ENCODE peak calls at places on chromosomes 12 and 14, in eight cellular contexts. U is midbrain; Q is activated gamma-delta T cell treated with Interleukin-2 at 50 U/mL for 16 hours; T is fibroblast of lung; G is activated T-helper 1 cell treated with anti-CD3 and anti-CD28 coated beads, Interleukin-12 subunit alpha, Interleukin-12 subunit beta, Interleukin-2, Interleukin-4 antibody, amounts not matched to agents 30 ng/mL and 10 ng/mL and 1 ng/mL, durations not matched to agents 14 hours and 24 hours and 36 hours; O is left ventricle myocardium inferior; N is T-helper 1 cell; S is effector memory CD8-positive, alpha-beta T cell. C is an unnamed sample.

GRCh38 chr12:92363295-92364146 is 217.9 kb upstream of the BTG1 start:
- DNase-seq in O (peak), T (peak), G (no peak), N (peak), Q (peak), S (peak), U (peak), C (peak)

GRCh38 chr12:95336387-95337067 is 118.9 kb downstream of the VEZT start:
- DNase-seq in S (no peak), N (no peak), U (peak), G (no peak), Q (no peak), T (peak), O (peak), C (no peak)

GRCh38 chr14:100786131-100786530 is 39.8 kb upstream of the MEG3 start:
- DNase-seq in N (no peak), T (no peak), U (peak), Q (no peak), S (no peak), O (no peak), G (no peak), C (no peak)

GRCh38 chr14:95495538-95496025 is 20.9 kb downstream of the SYNE3 start:
- DNase-seq in N (no peak), S (no peak), O (no peak), G (no peak), U (peak), Q (no peak), T (no peak), C (peak)

GRCh38 chr14:100677152-100677924 is 49.4 kb upstream of the DLK1 start:
- DNase-seq in U (no peak), O (peak), G (no peak), Q (no peak), N (no peak), T (no peak), S (no peak), C (no peak)

GRCh38 chr12:48142818-48143674 is 14.3 kb downstream of the ASB8 start:
- DNase-seq in T (no peak), G (no peak), N (no peak), O (no peak), U (no peak), Q (no peak), S (no peak), C (no peak)

GRCh38 chr12:47551426-47551851 is 154.4 kb downstream of the RPAP3 start:
- DNase-seq in O (no peak), T (peak), U (peak), G (no peak), N (no peak), S (no peak), Q (no peak), C (no peak)

GRCh38 chr12:49961993-49962764 is 507 bp downstream of the AQP5 start:
- DNase-seq in Q (no peak), G (no peak), S (no peak), N (no peak), U (no peak), T (no peak), O (no peak), C (no peak)

GRCh38 chr14:36256131-36256801 is 64.2 kb downstream of the MBIP start:
- DNase-seq in N (no peak), G (no peak), Q (no peak), T (no peak), S (no peak), U (no peak), O (no peak), C (no peak)

GRCh38 chr12:130286041-130286440 is 51.6 kb upstream of the PIWIL1 start:
- DNase-seq in T (no peak), O (no peak), U (no peak), S (no peak), G (no peak), Q (no peak), N (no peak), C (no peak)

GRCh38 chr12:3658327-3659163 is 94.4 kb downstream of the CRACR2A start:
- DNase-seq in S (peak), N (no peak), U (no peak), Q (peak), T (no peak), G (no peak), O (no peak), C (no peak)

GRCh38 chr12:122888232-122888752 is 7.6 kb downstream of the VPS37B start:
- DNase-seq in G (peak), U (no peak), T (peak), O (peak), Q (no peak), N (peak), S (peak), C (peak)

GRCh38 chr12:32894566-32894965 is 2.0 kb downstream of the PKP2 start:
- DNase-seq in U (no peak), T (no peak), S (no peak), Q (no peak), O (no peak), G (no peak), N (no peak), C (no peak)

GRCh38 chr14:64253672-64254071 is 40.5 kb downstream of the ESR2 start:
- DNase-seq in O (no peak), N (no peak), G (no peak), S (no peak), Q (no peak), U (no peak), T (peak), C (no peak)

GRCh38 chr14:64244279-64244678 is 49.9 kb downstream of the ESR2 start:
- DNase-seq in S (no peak), O (peak), G (no peak), N (no peak), U (peak), T (no peak), Q (no peak), C (no peak)

GRCh38 chr12:92605621-92606170 is 97.1 kb upstream of the PLEKHG7 start:
- DNase-seq in T (no peak), S (no peak), O (no peak), N (no peak), U (no peak), G (no peak), Q (no peak), C (no peak)

GRCh38 chr14:26896447-26896846 is 298.6 kb upstream of the NOVA1 start:
- DNase-seq in G (no peak), O (no peak), N (no peak), S (no peak), U (no peak), Q (no peak), T (peak), C (no peak)

GRCh38 chr12:30796508-30796780 is 41.7 kb upstream of the CAPRIN2 start:
- DNase-seq in S (no peak), O (no peak), U (no peak), N (no peak), Q (no peak), T (peak), G (no peak), C (no peak)

GRCh38 chr12:68479832-68480291 is 130.8 kb upstream of the RAP1B start:
- DNase-seq in G (no peak), N (no peak), O (no peak), S (no peak), T (peak), Q (no peak), U (no peak), C (no peak)

GRCh38 chr12:110073049-110073831 is 24.9 kb upstream of the C12orf76 start:
- DNase-seq in Q (peak), S (no peak), G (peak), T (peak), O (peak), U (peak), N (no peak), C (peak)

GRCh38 chr12:3192221-3192620 is 115.0 kb downstream of the TSPAN9 start:
- DNase-seq in G (no peak), S (no peak), U (no peak), T (no peak), N (no peak), O (no peak), Q (no peak), C (no peak)

GRCh38 chr14:58864751-58865519 is 227.2 kb downstream of the DACT1 start:
- DNase-seq in U (no peak), T (peak), S (no peak), G (no peak), N (no peak), Q (no peak), O (no peak), C (no peak)

C was measured in naive B cell.